ENCODE peak calls at places on chromosomes 11 and 22, in seven cellular contexts. W is T-helper 17 cell; E is SW 1271; D is MM.1S; C is iPS-NIHi11; L is posterior vena cava; N is stimulated activated CD8-positive, alpha-beta memory T cell treated with anti-CD3 and anti-CD28 coated beads, Interleukin-7, amount 100 ng/mL, for 48 hours. G is an unnamed sample.

GRCh38 chr11:10575346-10575745 is 6.9 kb upstream of the LYVE1 start:
- DNase-seq in E (no peak), D (no peak), L (no peak), N (no peak), C (no peak), W (no peak), G (no peak)

GRCh38 chr22:49667236-49667635 is 160.4 kb downstream of the BRD1 start:
- DNase-seq in W (no peak), C (no peak), N (no peak), E (no peak), D (no peak), L (peak), G (no peak)

GRCh38 chr11:94507485-94507884 is 4.8 kb upstream of the C11orf97 start:
- DNase-seq in C (no peak), N (no peak), L (no peak), E (no peak), W (no peak), D (no peak), G (no peak)

GRCh38 chr11:103582351-103582909 is 454.0 kb upstream of the DDI1 start:
- DNase-seq in C (no peak), N (no peak), W (no peak), D (no peak), E (no peak), L (no peak), G (no peak)

GRCh38 chr11:33387586-33387985 is 130.4 kb downstream of the HIPK3 start:
- DNase-seq in D (no peak), W (no peak), C (no peak), L (no peak), N (no peak), E (no peak), G (no peak)

GRCh38 chr22:46001426-46002106 is 24.6 kb upstream of the WNT7B start:
- DNase-seq in C (no peak), W (no peak), L (peak), D (no peak), E (no peak), N (no peak), G (peak)

GRCh38 chr22:27873476-27873875 is 45.6 kb downstream of the PITPNB start:
- DNase-seq in W (no peak), N (no peak), C (no peak), L (no peak), D (no peak), E (no peak), G (no peak)

GRCh38 chr11:128592454-128592853 is 5.1 kb upstream of the ETS1 start:
- DNase-seq in W (no peak), D (no peak), N (no peak), E (no peak), C (no peak), L (no peak), G (no peak)

GRCh38 chr22:33756508-33756949 is 163.7 kb downstream of the LARGE1 start:
- DNase-seq in D (no peak), L (no peak), C (peak), E (no peak), W (no peak), N (no peak), G (no peak)